ENCODE peak calls at places on chromosomes 13 and 19, in four cellular contexts. O is body of pancreas, Q is AG04450, Y is HepG2. U is an unnamed sample.

GRCh38 chr13:73210218-73210883 is 151.5 kb downstream of the KLF5 start:
- DNase-seq in O (peak; percentile 43), Q (no peak), Y (peak; percentile 82), U (peak; percentile 30)

GRCh38 chr19:41416194-41416674 is 10.9 kb downstream of the B3GNT8 start:
- DNase-seq in O (no peak), Q (no peak), Y (no peak), U (peak; percentile 60)

GRCh38 chr19:6678690-6679109 is 8.7 kb upstream of the TNFSF14 start:
- DNase-seq in O (no peak), Q (no peak), Y (no peak), U (peak; percentile 57)

GRCh38 chr13:32045963-32046785 is 14.6 kb downstream of the FRY start:
- DNase-seq in O (peak; percentile 18), Q (no peak), Y (peak; percentile 92), U (peak; percentile 18)

GRCh38 chr19:35943542-35944301 is 7.5 kb downstream of the LRFN3 start:
- DNase-seq in O (no peak), Q (no peak), Y (no peak), U (no peak)

GRCh38 chr19:47226426-47227346 is 4.3 kb downstream of the BBC3 start:
- DNase-seq in O (peak; percentile 81), Q (no peak), Y (peak; percentile 89), U (peak; percentile 41)

GRCh38 chr13:83618966-83619365 is 263.3 kb downstream of the SLITRK1 start:
- DNase-seq in O (no peak), Q (no peak), Y (no peak), U (peak; percentile 51)

GRCh38 chr19:12163841-12164240 is 945 bp downstream of the ZNF136 start:
- DNase-seq in O (no peak), Q (no peak), Y (no peak), U (peak; percentile 18)

GRCh38 chr13:73341748-73342147 is 282.9 kb downstream of the KLF5 start:
- DNase-seq in O (no peak), Q (no peak), Y (no peak), U (peak; percentile 72)

GRCh38 chr19:38278751-38279150 is 14.4 kb downstream of the SPINT2 start:
- DNase-seq in O (no peak), Q (no peak), Y (no peak), U (no peak)

GRCh38 chr13:90696254-90696653 is 651.2 kb upstream of the MIR17HG start:
- DNase-seq in O (no peak), Q (no peak), Y (no peak), U (peak; percentile 81)

GRCh38 chr19:33868076-33868735 is 71.5 kb downstream of the KCTD15 start:
- DNase-seq in O (no peak), Q (no peak), Y (no peak), U (no peak)

GRCh38 chr19:55345818-55346724 is 6.4 kb downstream of the KMT5C start:
- DNase-seq in O (peak; percentile 38), Q (no peak), Y (no peak), U (no peak)

GRCh38 chr13:37476874-37477273 is 121.7 kb downstream of the POSTN start:
- DNase-seq in O (no peak), Q (no peak), Y (no peak), U (peak; percentile 73)

GRCh38 chr13:30196025-30196424 is 111.3 kb downstream of the KATNAL1 start:
- DNase-seq in O (no peak), Q (no peak), Y (no peak), U (no peak)

GRCh38 chr13:81116461-81117282 is 775.7 kb upstream of the SPRY2 start:
- DNase-seq in O (no peak), Q (no peak), Y (no peak), U (no peak)

GRCh38 chr19:42402376-42403116 is 12.4 kb upstream of the CNFN start:
- DNase-seq in O (no peak), Q (no peak), Y (no peak), U (no peak)

GRCh38 chr13:106393776-106394175 is 141.7 kb downstream of the EFNB2 start:
- DNase-seq in O (no peak), Q (no peak), Y (no peak), U (peak; percentile 98)

GRCh38 chr13:110106726-110107125 is 200.2 kb downstream of the COL4A1 start:
- DNase-seq in O (peak; percentile 53), Q (no peak), Y (no peak), U (no peak)

GRCh38 chr13:110767476-110767875 is 54.0 kb downstream of the ING1 start:
- DNase-seq in O (no peak), Q (no peak), Y (no peak), U (no peak)

GRCh38 chr19:54458648-54459281 is 4.8 kb downstream of the LENG9 start:
- DNase-seq in O (no peak), Q (no peak), Y (no peak), U (no peak)

GRCh38 chr13:114143806-114144605 is 11.6 kb upstream of the RASA3 start:
- DNase-seq in O (peak; percentile 81), Q (no peak), Y (peak; percentile 74), U (no peak)
- TF ChIP-seq CTCF in O (peak; percentile 7), Q (peak; percentile 35), Y (peak; percentile 62), U (no peak)

GRCh38 chr13:50133277-50133953 is 118.2 kb downstream of the KCNRG start:
- DNase-seq in O (no peak), Q (no peak), Y (no peak), U (no peak)

GRCh38 chr13:50130686-50131051 is 115.4 kb downstream of the KCNRG start:
- DNase-seq in O (no peak), Q (no peak), Y (no peak), U (peak; percentile 39)

GRCh38 chr13:50129923-50130685 is 114.9 kb downstream of the KCNRG start:
- DNase-seq in O (no peak), Q (no peak), Y (no peak), U (peak; percentile 29)

GRCh38 chr13:50131998-50132936 is 117.0 kb downstream of the KCNRG start:
- DNase-seq in O (no peak), Q (no peak), Y (no peak), U (no peak)

GRCh38 chr13:50132937-50133276 is 117.7 kb downstream of the KCNRG start:
- DNase-seq in O (no peak), Q (no peak), Y (no peak), U (no peak)
- H3K4me3 ChIP-seq in O (no peak overlapping the region), Q (no peak overlapping the region), Y (no peak overlapping the region), U (no peak overlapping the region)

GRCh38 chr13:112587767-112588489 is at the start of gene TUBGCP3:
- DNase-seq in O (peak; percentile 87), Q (peak; percentile 41), Y (peak; percentile 63), U (peak; percentile 82)
- TF ChIP-seq CTCF in O (peak; percentile 6), Q (no peak), Y (no peak), U (no peak)

DNA sequence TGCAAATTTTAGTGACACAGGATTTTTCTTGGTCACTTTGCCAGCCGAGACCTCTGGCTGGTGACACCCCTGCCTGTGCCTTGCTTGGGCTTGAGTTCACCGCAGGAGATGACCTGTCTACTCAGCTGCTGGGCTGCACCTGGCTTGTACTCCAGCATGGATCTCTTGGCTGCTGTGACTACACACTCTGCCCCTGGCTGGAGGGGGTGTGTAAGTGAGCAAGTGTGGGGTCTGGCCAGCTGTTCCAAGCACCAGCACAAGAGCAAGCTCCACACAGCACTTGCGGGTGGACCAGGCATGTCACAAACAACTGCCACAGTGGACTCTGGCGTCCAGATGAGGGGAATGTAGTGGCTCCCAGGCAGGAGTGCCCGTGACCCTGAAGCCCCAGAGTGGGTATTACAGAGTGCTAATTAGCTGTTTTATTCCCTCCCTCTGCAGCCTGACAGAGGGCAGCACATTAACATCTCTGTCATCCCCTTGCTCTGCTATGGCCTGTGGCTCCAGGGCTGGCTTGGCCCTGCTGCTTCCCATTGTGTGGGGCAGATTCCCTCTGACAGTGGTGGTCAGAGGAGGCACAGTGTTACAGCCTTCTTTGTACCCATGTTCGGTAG is 1387.2 kb downstream of the OLFM4 start:
- DNase-seq in O (no peak), Q (no peak), Y (no peak), U (no peak)
- H3K4me3 ChIP-seq in O (no peak overlapping the region), Q (no peak overlapping the region), Y (no peak overlapping the region), U (no peak overlapping the region)

DNA sequence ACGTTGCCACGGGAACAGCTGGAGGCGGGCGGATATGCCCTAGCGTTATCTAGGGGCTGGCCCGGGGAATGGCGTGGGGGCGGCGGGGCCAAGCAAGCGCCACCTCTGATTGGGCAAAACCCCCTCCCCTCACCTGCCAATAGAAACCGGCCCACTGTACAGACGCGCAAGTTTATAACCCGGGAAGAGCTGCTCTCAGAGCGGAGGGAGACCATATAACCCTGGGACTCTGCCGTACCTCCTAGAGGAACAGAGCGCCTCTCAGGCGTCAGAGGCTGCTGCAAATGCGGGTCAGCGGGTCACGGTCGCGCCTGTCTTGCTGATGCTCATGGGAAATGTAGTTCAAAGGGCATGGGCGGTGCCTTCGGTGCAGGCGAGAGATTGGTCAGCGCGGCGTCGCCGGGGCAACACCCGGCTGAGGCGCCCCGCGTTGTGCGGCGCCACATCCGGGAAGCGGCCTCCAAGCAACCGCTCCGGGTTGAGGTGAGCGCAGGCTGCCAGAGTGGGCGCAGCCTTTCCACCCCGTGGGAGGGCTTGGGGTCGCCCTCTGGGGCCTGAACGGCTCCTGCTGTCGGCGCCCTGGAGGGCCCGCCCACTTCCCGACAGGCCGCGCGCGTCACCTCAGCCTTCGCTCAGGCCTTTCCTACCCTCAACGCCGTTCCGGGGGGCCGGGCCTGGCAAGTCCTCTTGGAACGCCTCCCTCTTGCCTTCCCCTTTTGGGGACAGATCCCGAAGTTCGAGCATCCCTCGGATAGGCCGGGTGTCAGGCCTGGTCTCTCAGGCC is at the start of gene ZNF446:
- DNase-seq in O (peak; percentile 96), Q (peak; percentile 89), Y (peak; percentile 93), U (peak; percentile 98)
- TF ChIP-seq CTCF in O (no peak), Q (no peak), Y (peak; percentile 34), U (no peak)

DNA sequence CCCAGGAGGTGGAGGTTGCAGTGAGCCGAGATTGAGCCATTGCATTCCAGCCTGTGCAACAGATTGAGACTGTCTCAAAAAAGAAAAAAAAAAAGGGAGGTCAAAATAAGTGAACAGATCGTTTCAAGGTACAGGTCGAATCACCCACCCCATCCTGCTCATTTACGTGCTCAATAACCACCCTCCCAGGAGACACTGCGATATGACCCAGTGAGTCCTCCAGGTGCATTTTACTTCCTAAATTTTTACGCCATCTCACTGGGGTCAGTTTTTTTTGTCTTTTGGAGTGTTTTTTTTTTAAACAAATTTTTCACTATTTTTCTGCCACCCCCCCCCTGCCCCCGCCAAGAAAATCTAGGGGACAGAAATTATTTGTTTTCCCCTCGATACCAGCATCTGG is 68.1 kb downstream of the ZNF486 start:
- DNase-seq in O (no peak), Q (no peak), Y (no peak), U (no peak)
- H3K4me3 ChIP-seq in O (no peak overlapping the region), Q (no peak overlapping the region), Y (no peak overlapping the region), U (no peak overlapping the region)

DNA sequence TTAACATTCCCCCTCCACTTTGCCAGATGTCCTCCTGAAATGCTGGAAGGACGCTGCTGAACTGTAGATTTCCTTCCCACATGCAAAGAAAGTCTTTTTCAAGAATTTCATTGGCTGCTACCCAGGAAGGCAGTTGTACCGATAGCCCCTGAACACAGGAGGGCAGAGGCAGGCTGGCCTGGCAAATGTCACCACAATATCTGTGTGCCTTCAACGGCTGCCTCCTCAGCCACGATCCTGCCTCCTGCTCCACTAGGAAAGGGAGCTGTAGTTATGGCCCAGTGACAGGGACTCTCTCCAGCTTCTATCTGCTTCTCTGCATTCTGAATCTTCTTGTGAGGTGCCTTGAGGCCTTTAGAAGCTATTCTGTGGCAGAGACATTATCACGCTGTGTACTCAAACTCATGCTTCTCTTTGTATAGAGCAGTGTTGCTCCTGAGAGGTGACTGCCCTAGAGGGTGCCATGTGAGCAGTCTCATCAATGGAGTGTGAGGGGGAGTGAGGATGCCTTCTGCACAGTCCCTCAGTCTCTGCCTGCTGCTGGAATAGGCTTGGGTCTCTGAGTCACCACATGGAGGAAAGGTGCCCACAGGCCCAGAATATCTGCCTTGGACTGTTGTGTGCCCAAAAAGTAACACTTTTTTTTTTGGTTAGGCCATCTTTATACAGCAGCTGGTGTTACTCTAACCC is 279.8 kb downstream of the DNAJC15 start:
- DNase-seq in O (peak; percentile 75), Q (no peak), Y (peak; percentile 12), U (peak; percentile 38)
- TF ChIP-seq CTCF in O (peak; percentile 86), Q (peak; percentile 59), Y (peak; percentile 40), U (peak; percentile 44)

U was measured in epithelial cell of esophagus.